ENCODE peak calls at places on chromosomes 12 and 14, in six cellular contexts. L, T, B, W, V and E are unnamed samples.

GRCh38 chr12:127238061-127238460 is 1028.9 kb upstream of the TMEM132C start:
- DNase-seq in V (no peak), L (no peak), T (no peak), W (no peak), B (no peak), E (no peak)

GRCh38 chr12:14756331-14757143 is 46.7 kb downstream of the WBP11 start:
- DNase-seq in L (no peak), V (no peak), W (no peak), T (no peak), B (peak), E (no peak)

GRCh38 chr14:70555890-70556289 is 21.1 kb upstream of the ADAM20 start:
- DNase-seq in L (no peak), W (no peak), V (no peak), B (no peak), T (no peak), E (peak)

GRCh38 chr12:122989874-122990400 is 9.5 kb downstream of the ARL6IP4 start:
- DNase-seq in T (no peak), B (no peak), W (no peak), V (no peak), L (no peak), E (no peak)

GRCh38 chr14:25350071-25350470 is 300.1 kb upstream of the STXBP6 start:
- DNase-seq in B (no peak), L (no peak), V (no peak), T (no peak), W (no peak), E (no peak)

GRCh38 chr12:74889563-74890236 is 319.9 kb downstream of the KCNC2 start:
- DNase-seq in W (no peak), V (no peak), B (no peak), L (no peak), T (peak), E (no peak)

GRCh38 chr12:111068281-111068680 is 147.9 kb upstream of the MYL2 start:
- DNase-seq in B (no peak), W (no peak), V (no peak), L (no peak), T (no peak), E (no peak)

GRCh38 chr12:116708826-116709756 is 28.8 kb downstream of the SPRING1 start:
- DNase-seq in V (peak), T (peak), B (peak), L (no peak), W (no peak), E (peak)

GRCh38 chr12:47441490-47441889 is 264.3 kb downstream of the RPAP3 start:
- DNase-seq in B (no peak), W (no peak), T (no peak), L (no peak), V (no peak), E (no peak)

GRCh38 chr12:10320643-10321042 is 13.0 kb downstream of the KLRD1 start:
- DNase-seq in V (no peak), W (no peak), B (no peak), L (no peak), T (no peak), E (no peak)

GRCh38 chr12:91357381-91357780 is 174.8 kb upstream of the DCN start:
- DNase-seq in L (no peak), W (no peak), V (no peak), B (no peak), T (no peak), E (no peak)

GRCh38 chr12:52293926-52294325 is 2.6 kb upstream of the KRT81 start:
- DNase-seq in W (no peak), T (no peak), L (no peak), B (no peak), V (no peak), E (no peak)

GRCh38 chr12:88185988-88186387 is 43.9 kb downstream of the TMTC3 start:
- DNase-seq in B (no peak), V (no peak), T (peak), L (peak), W (no peak), E (no peak)

GRCh38 chr12:51726931-51727330 is 121.6 kb downstream of the FIGNL2 start:
- DNase-seq in B (no peak), T (no peak), V (no peak), W (no peak), L (no peak), E (no peak)

GRCh38 chr12:19771858-19772257 is 332.6 kb downstream of the AEBP2 start:
- DNase-seq in T (no peak), W (no peak), V (no peak), L (no peak), B (no peak), E (no peak)

GRCh38 chr12:28415755-28416154 is 225.5 kb downstream of the CCDC91 start:
- DNase-seq in T (no peak), L (no peak), V (no peak), W (no peak), B (no peak), E (no peak)

GRCh38 chr12:131787143-131787660 is 41.0 kb upstream of the MMP17 start:
- DNase-seq in T (no peak), V (no peak), W (no peak), B (no peak), L (no peak), E (no peak)

GRCh38 chr12:58959639-58960300 is 39.5 kb upstream of the LRIG3 start:
- DNase-seq in V (no peak), T (no peak), L (no peak), B (no peak), W (no peak), E (no peak)

GRCh38 chr12:1204581-1205121 is 213.6 kb downstream of the ERC1 start:
- DNase-seq in T (no peak), V (no peak), B (no peak), L (peak), W (no peak), E (no peak)

GRCh38 chr12:108840605-108841328 is 16.6 kb downstream of the SSH1 start:
- DNase-seq in V (no peak), W (no peak), L (no peak), T (no peak), B (no peak), E (no peak)

GRCh38 chr14:24368562-24369252 is 723 bp downstream of the NFATC4 start:
- DNase-seq in T (no peak), L (no peak), V (peak), W (peak), B (no peak), E (no peak)

GRCh38 chr14:68535404-68536024 is 257.4 kb downstream of the ZFP36L1 start:
- DNase-seq in L (no peak), B (no peak), T (peak), V (no peak), W (no peak), E (no peak)

GRCh38 chr12:67541625-67541991 is 106.9 kb upstream of the DYRK2 start:
- DNase-seq in W (no peak), L (no peak), B (peak), T (no peak), V (no peak), E (no peak)

GRCh38 chr12:75545636-75546035 is 34.2 kb upstream of the KRR1 start:
- DNase-seq in W (no peak), L (no peak), B (no peak), V (no peak), T (no peak), E (no peak)

GRCh38 chr12:41230756-41231155 is 42.6 kb downstream of the PDZRN4 start:
- DNase-seq in L (no peak), T (no peak), B (no peak), W (no peak), V (no peak), E (no peak)

GRCh38 chr12:93676408-93677194 is 574 bp upstream of the CRADD start:
- DNase-seq in W (no peak), L (no peak), T (no peak), B (no peak), V (no peak), E (no peak)

GRCh38 chr14:68292467-68293334 is 473.1 kb downstream of the RAD51B start:
- DNase-seq in L (no peak), B (no peak), W (no peak), V (peak), T (no peak), E (no peak)

GRCh38 chr12:125069616-125070015 is 4.4 kb downstream of the AACS start:
- DNase-seq in T (no peak), B (no peak), V (no peak), L (no peak), W (no peak), E (no peak)

GRCh38 chr14:32896979-32897723 is 41.5 kb upstream of the NPAS3 start:
- DNase-seq in V (no peak), B (no peak), T (no peak), W (no peak), L (no peak), E (no peak)

GRCh38 chr12:107126688-107127481 is 33.5 kb upstream of the CRY1 start:
- DNase-seq in V (no peak), W (no peak), T (peak), B (no peak), L (no peak), E (no peak)

GRCh38 chr12:79710707-79711483 is 20.1 kb upstream of the PAWR start:
- DNase-seq in L (no peak), W (no peak), B (no peak), V (no peak), T (no peak), E (no peak)

GRCh38 chr12:70798016-70798768 is 122.3 kb downstream of the PTPRR start:
- DNase-seq in L (no peak), V (no peak), W (no peak), T (no peak), B (no peak), E (no peak)

GRCh38 chr14:61476737-61477410 is 155.5 kb downstream of the PRKCH start:
- DNase-seq in W (no peak), B (peak), T (no peak), L (no peak), V (peak), E (no peak)

DNA sequence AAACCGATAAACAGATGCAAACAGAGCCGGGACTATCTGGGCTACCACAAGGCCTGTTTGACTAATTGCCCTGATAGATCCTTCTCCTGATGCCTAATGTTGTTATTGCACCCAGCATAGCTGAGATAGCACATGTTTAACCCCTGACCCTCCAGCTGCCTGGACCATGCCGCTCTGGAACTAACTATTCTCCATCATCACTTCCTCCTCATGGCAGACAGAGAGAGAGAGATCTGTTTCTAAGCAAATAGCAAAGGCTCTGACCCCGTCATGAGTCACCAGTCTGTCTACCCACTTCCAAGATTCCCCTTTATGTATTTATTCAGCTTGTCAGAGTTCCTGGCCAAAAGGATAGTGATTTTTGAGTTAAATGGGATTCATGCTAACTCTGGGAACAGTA is 58.2 kb upstream of the FLRT2 start:
- DNase-seq in L (no peak), B (no peak), V (no peak), W (no peak), T (no peak), E (peak)
- H3K4me3 ChIP-seq in L (no peak), B (no peak), V (no peak), W (no peak), T (no peak), E (no peak)

DNA sequence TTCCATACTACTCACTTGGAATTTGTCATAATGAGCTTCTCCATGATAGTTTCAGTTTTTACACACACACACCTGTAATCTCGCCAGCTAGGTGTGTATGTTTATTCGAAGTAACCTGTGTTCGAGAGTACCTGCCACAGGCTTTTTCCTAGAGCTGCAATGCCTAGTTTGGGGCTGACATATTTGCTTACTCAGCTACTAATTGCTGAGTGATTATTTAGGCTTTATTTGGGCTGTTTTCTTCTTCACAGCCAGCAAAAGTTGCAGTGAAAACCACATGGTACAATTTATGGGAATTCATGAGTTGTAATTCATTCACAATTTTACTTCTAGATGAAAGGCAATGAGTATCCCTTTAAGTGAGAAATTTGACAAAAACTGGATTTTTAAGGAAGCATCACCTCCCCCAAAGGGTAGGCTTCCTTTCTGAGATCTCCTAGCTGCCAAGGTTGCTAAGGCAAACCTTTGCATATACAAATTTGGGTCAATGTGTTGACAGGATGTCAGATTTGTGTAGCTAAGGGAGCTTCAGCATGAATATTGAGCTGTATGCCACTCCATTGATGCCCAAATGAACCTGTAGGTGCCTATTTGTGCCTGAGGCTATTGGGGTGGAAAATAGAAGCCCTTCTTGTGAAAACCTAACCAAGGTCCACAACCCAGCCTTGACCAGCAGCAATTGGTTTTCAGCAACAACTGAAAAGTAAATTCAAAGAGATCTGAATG is 108.7 kb upstream of the OTX2 start:
- DNase-seq in L (no peak), W (no peak), T (no peak), V (no peak), B (no peak), E (no peak)
- TF ChIP-seq POLR2AphosphoS5 in L (no peak), W (no peak), T (no peak), V (no peak), B (no peak), E (no peak)

GRCh38 chr14:104749111-104749649 is 3.8 kb upstream of the SIVA1 start:
- DNase-seq in W (no peak), V (peak), B (no peak), L (no peak), T (no peak), E (no peak)
- TF ChIP-seq POLR2A in W (no peak), V (no peak), B (no peak), L (no peak), T (no peak), E (no peak)

DNA sequence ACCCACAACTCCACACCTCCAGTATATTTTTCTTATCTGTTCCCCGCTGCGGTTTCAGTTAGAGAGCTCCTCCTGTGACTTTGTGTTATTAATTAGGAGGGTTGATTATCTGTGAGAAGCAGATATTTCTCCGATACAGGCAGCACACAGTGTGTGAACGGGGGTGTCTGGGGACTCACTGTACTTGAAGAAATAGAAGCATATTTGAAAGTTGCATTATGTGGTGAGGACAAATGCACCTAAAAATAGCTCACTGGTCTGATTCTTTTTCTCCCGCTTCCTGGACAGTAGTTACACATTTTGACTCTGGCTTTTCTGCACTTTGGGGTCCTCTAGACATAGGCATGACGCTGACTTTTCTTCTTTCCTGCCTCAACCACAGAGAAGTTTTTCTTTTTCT is 277.7 kb downstream of the VRK1 start:
- DNase-seq in T (no peak), L (no peak), W (no peak), B (no peak), V (no peak), E (no peak)
- H3K4me3 ChIP-seq in T (no peak), L (no peak), W (no peak), B (no peak), V (no peak), E (no peak)

GRCh38 chr12:81615031-81615430 is 144.1 kb downstream of the PPFIA2 start:
- DNase-seq in L (no peak), T (no peak), V (no peak), W (no peak), B (no peak), E (no peak)

GRCh38 chr12:81610955-81611889 is 147.9 kb downstream of the PPFIA2 start:
- DNase-seq in B (no peak), V (no peak), W (no peak), T (no peak), L (no peak), E (no peak)
- TF ChIP-seq POLR2AphosphoS5 in B (no peak), V (no peak), W (no peak), T (no peak), L (no peak), E (no peak)

GRCh38 chr14:100191584-100192249 is 32.3 kb upstream of the DEGS2 start:
- DNase-seq in V (no peak), T (no peak), W (no peak), B (no peak), L (no peak), E (no peak)

GRCh38 chr14:100192250-100192671 is 32.8 kb upstream of the DEGS2 start:
- DNase-seq in W (peak), L (no peak), B (no peak), V (peak), T (no peak), E (peak)

GRCh38 chr14:100190126-100190525 is 30.7 kb upstream of the DEGS2 start:
- DNase-seq in V (no peak), B (no peak), T (no peak), W (no peak), L (no peak), E (no peak)

GRCh38 chr14:100193417-100194357 is 34.2 kb upstream of the DEGS2 start:
- DNase-seq in T (no peak), V (no peak), B (no peak), L (no peak), W (no peak), E (no peak)

GRCh38 chr14:100192672-100193416 is 33.4 kb upstream of the DEGS2 start:
- DNase-seq in W (peak), T (peak), V (peak), L (peak), B (peak), E (peak)
- TF ChIP-seq POLR2A in W (peak), T (peak), V (peak), L (peak), B (no peak), E (no peak)